ENCODE peak calls at places on chromosome 7, in nine cellular contexts. C is right cardiac atrium, Z is lung, T is colonic mucosa, X is psoas muscle, Y is fibroblast of lung, E is vagina, K is suprapubic skin, H is IMR-90. W is an unnamed sample.
A peak's percentile ranks its signal among the peaks of the same experiment; 100 is the strongest.

GRCh38 chr7:36406156-36406555 is 16.5 kb downstream of the ANLN start:
- DNase-seq in C (no peak), Z (no peak), T (no peak), X (no peak), Y (no peak), E (no peak), K (no peak), H (no peak), W (peak; percentile 59)

GRCh38 chr7:1122832-1123501 is 35.1 kb downstream of the GPER1 start:
- DNase-seq in C (peak; percentile 78), Z (no peak), T (no peak), X (no peak), Y (no peak), E (no peak), K (peak; percentile 56), H (no peak), W (no peak)

GRCh38 chr7:30917216-30917893 is 5.7 kb downstream of the AQP1 start:
- DNase-seq in C (peak; percentile 13), Z (no peak), T (no peak), X (no peak), Y (no peak), E (no peak), K (no peak), H (no peak), W (no peak)

GRCh38 chr7:139487366-139488080 is 4.0 kb upstream of the KLRG2 start:
- DNase-seq in C (no peak), Z (no peak), T (no peak), X (no peak), Y (no peak), E (no peak), K (no peak), H (no peak), W (no peak)

GRCh38 chr7:2471396-2471795 is 4.8 kb downstream of the GRIFIN start:
- DNase-seq in C (peak; percentile 84), Z (no peak), T (no peak), X (no peak), Y (peak; percentile 58), E (no peak), K (peak; percentile 63), H (peak; percentile 25), W (peak; percentile 76)

GRCh38 chr7:42091461-42092229 is 145.4 kb downstream of the GLI3 start:
- DNase-seq in C (no peak), Z (peak; percentile 61), T (no peak), X (no peak), Y (peak; percentile 47), E (peak; percentile 67), K (no peak), H (peak; percentile 64), W (peak; percentile 91)

GRCh38 chr7:22142593-22142992 is 196.9 kb upstream of the CDCA7L start:
- DNase-seq in C (no peak), Z (no peak), T (no peak), X (no peak), Y (no peak), E (no peak), K (no peak), H (no peak), W (no peak)

GRCh38 chr7:80440908-80441307 is 71.0 kb downstream of the GNAT3 start:
- DNase-seq in C (no peak), Z (no peak), T (no peak), X (no peak), Y (peak; percentile 64), E (no peak), K (no peak), H (peak; percentile 62), W (no peak)

DNA sequence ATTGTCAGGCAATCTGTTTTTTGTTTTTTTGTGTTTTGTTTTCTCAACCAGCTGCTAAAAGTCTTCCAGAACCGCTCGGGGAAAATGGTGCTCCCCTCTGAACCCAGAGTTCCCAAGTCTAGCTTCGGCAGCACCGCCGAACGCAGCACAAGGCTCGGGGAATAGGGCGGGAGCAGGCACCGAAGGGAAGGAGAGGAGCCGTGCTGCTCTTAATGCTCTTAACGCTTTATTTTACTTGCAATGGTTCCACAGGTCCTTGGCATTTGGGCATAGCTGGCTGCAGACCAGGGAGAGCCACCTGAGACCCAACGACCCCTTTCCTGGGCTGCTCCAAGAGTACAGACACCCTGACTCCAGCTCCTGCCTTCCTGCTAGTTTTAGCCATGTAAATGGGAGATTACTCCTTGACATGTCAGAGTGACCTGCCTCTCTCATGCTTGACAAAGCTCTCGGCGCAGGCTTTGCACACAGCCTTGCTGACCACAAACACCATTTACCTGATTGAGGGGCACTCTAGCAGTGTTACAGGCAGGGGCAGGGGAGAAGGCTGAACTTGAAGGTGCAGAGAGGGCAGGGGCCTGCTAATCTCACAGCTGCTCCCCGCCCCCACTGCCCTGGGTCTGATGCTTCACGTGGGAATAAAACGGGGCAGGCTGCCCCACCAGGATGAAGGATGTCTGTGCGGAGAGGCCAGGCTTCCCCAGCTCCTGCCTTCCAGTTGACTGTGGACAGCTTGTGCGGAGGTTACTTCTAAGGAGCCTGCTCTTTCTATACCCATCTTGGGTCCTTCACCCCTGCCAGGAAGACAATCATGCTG is 58.6 kb upstream of the EFCAB10 start:
- DNase-seq in C (no peak), Z (no peak), T (no peak), X (no peak), Y (no peak), E (no peak), K (no peak), H (no peak), W (peak; percentile 81)
- H3K4me1 ChIP-seq in C (no peaks in the 10 kb centered on the region), Z (no peaks in the 10 kb centered on the region), T (no peaks in the 10 kb centered on the region), X (peaks cover 12% of the 10 kb centered on the region), Y (no peaks in the 10 kb centered on the region), E (peaks cover 19% of the 10 kb centered on the region), K (no peaks in the 10 kb centered on the region), H (no peaks in the 10 kb centered on the region), W (peaks cover 32% of the 10 kb centered on the region)

GRCh38 chr7:26189697-26190096 is 10.8 kb downstream of the HNRNPA2B1 start:
- DNase-seq in C (no peak), Z (no peak), T (no peak), X (no peak), Y (no peak), E (no peak), K (no peak), H (no peak), W (no peak)

GRCh38 chr7:26191974-26192479 is 8.5 kb downstream of the HNRNPA2B1 start:
- DNase-seq in C (no peak), Z (no peak), T (no peak), X (no peak), Y (no peak), E (no peak), K (no peak), H (no peak), W (no peak)

GRCh38 chr7:26191233-26191973 is 9.1 kb downstream of the HNRNPA2B1 start:
- DNase-seq in C (no peak), Z (no peak), T (no peak), X (no peak), Y (no peak), E (no peak), K (no peak), H (no peak), W (no peak)

GRCh38 chr7:26189000-26189539 is 11.5 kb downstream of the HNRNPA2B1 start:
- DNase-seq in C (no peak), Z (no peak), T (no peak), X (no peak), Y (no peak), E (no peak), K (no peak), H (no peak), W (no peak)

DNA sequence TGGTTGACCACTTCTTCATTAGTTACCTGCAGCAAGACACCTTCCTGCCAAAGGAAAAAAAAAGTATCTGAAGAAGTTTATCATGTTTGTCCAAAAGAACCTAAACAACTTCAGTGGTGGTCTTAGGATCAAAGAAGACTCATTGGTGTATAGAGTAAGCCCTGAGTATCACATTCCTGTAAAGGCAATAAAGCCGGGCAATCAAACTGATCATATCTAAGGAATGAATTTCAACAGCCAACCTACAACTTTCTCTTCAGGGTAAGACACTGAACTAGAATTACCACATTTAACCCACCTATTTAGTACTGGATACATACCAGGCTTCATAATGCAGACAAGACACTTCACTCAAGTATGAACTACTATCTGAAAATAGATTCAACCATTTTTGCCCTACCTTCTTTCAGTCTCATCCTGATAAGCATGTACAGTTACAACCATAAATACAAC is 10.1 kb downstream of the HNRNPA2B1 start:
- DNase-seq in C (no peak), Z (no peak), T (no peak), X (no peak), Y (no peak), E (no peak), K (no peak), H (no peak), W (no peak)
- H3K4me1 ChIP-seq in C (peaks cover 10% of the 10 kb centered on the region), Z (peaks cover 32% of the 10 kb centered on the region), T (peaks cover 11% of the 10 kb centered on the region), X (peaks cover 69% of the 10 kb centered on the region), Y (no peaks in the 10 kb centered on the region), E (peaks cover 37% of the 10 kb centered on the region), K (peaks cover 31% of the 10 kb centered on the region), H (peaks cover 3% of the 10 kb centered on the region), W (peaks cover 5% of the 10 kb centered on the region)

DNA sequence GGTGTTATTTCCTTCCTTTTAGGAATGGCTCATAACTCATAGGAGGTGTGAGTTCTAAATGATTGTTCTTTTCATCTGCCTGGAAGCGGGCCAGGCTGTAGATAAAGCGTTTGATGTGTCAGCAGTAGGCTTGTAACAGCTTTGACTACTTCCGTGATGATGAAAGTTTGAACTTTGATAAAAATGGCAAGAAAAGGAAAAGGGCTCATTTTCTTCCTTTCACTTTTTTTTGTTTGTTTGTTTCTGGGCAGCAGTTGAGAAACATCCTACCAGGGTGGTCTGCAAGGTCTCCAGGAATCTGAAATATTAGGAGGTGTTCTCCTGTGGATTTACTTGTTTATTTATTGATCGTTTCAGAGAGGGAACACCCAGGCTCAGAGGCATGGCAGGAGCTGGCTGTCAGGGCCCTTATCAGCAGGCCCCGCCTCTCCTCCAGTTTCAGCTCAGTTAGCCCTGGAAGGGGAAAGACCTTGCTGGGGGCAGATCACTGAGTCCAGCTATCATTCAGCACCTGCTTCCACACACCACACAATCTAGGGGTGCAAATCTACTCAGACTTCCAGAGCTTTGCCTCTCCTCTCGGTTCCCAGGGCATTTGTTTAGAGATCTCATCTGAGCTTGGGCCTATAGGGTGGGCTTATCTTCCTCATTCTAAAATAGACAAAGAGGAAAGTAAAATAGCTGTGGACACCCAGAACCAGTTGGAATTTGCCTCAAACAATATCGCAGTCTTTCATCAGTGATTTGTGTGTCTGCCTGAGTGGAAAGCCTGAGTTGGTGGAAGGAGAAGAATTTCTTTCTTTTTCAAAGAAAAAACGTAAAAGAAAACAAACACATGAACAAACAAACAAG is 131.0 kb downstream of the BMPER start:
- DNase-seq in C (peak; percentile 44), Z (no peak), T (peak; percentile 90), X (peak; percentile 20), Y (peak; percentile 43), E (no peak), K (no peak), H (peak; percentile 33), W (peak; percentile 69)
- H3K4me1 ChIP-seq in C (no peaks in the 10 kb centered on the region), Z (no peaks in the 10 kb centered on the region), T (no peaks in the 10 kb centered on the region), X (no peaks in the 10 kb centered on the region), Y (peaks cover 6% of the 10 kb centered on the region), E (no peaks in the 10 kb centered on the region), K (no peaks in the 10 kb centered on the region), H (peaks cover 15% of the 10 kb centered on the region), W (peaks cover 5% of the 10 kb centered on the region)

GRCh38 chr7:131123991-131124629 is 203.6 kb upstream of the MKLN1 start:
- DNase-seq in C (no peak), Z (no peak), T (no peak), X (no peak), Y (no peak), E (no peak), K (no peak), H (no peak), W (no peak)

GRCh38 chr7:131119381-131119780 is 208.3 kb upstream of the MKLN1 start:
- DNase-seq in C (no peak), Z (no peak), T (no peak), X (no peak), Y (no peak), E (no peak), K (no peak), H (no peak), W (no peak)

GRCh38 chr7:131124867-131125266 is 202.8 kb upstream of the MKLN1 start:
- DNase-seq in C (no peak), Z (no peak), T (no peak), X (no peak), Y (no peak), E (no peak), K (no peak), H (no peak), W (no peak)

GRCh38 chr7:131117439-131117838 is 210.2 kb upstream of the MKLN1 start:
- DNase-seq in C (no peak), Z (no peak), T (no peak), X (no peak), Y (no peak), E (no peak), K (no peak), H (no peak), W (no peak)

GRCh38 chr7:131122394-131122793 is 205.3 kb upstream of the MKLN1 start:
- DNase-seq in C (no peak), Z (no peak), T (no peak), X (no peak), Y (no peak), E (no peak), K (no peak), H (no peak), W (no peak)
- H3K4me1 ChIP-seq in C (no peaks in the 10 kb centered on the region), Z (no peaks in the 10 kb centered on the region), T (no peaks in the 10 kb centered on the region), X (no peaks in the 10 kb centered on the region), Y (no peaks in the 10 kb centered on the region), E (no peaks in the 10 kb centered on the region), K (no peaks in the 10 kb centered on the region), H (no peaks in the 10 kb centered on the region), W (no peaks in the 10 kb centered on the region)

W was measured in endodermal cell.